ENCODE peak calls at places on chromosomes 7 and 10, in nine cellular contexts. O, M, I, K, S, V, B, Z and J are unnamed samples.

GRCh38 chr7:66267249-66267648 is 62.1 kb downstream of the TPST1 start:
- DNase-seq in O (no peak), M (no peak), Z (no peak), B (no peak), V (peak; percentile 88), I (no peak), S (no peak), K (no peak), J (no peak)

GRCh38 chr10:78343266-78343665 is 309.6 kb downstream of the RPS24 start:
- DNase-seq in S (no peak), O (no peak), V (no peak), I (no peak), M (no peak), K (no peak), Z (no peak), B (no peak), J (no peak)

GRCh38 chr7:143117395-143117794 is 14.5 kb upstream of the PIP start:
- DNase-seq in K (no peak), I (no peak), V (no peak), Z (no peak), M (no peak), B (no peak), S (no peak), O (no peak), J (no peak)

GRCh38 chr7:139691253-139691781 is 86.5 kb downstream of the HIPK2 start:
- DNase-seq in Z (peak; percentile 68), I (no peak), M (no peak), V (no peak), S (peak; percentile 14), B (no peak), K (no peak), O (no peak), J (no peak)

GRCh38 chr7:91565499-91566331 is 301.5 kb downstream of the FZD1 start:
- DNase-seq in O (no peak), Z (no peak), V (no peak), B (no peak), K (no peak), M (no peak), S (peak; percentile 71), I (no peak), J (no peak)

GRCh38 chr10:132878730-132879407 is 63.5 kb downstream of the CFAP46 start:
- DNase-seq in M (no peak), K (no peak), B (no peak), I (no peak), S (no peak), Z (no peak), O (no peak), V (peak; percentile 7), J (peak; percentile 35)

GRCh38 chr7:8176370-8177081 is 85.4 kb downstream of the ICA1 start:
- DNase-seq in M (no peak), I (peak; percentile 75), O (peak; percentile 67), S (peak; percentile 27), Z (peak; percentile 30), K (peak; percentile 94), V (no peak), B (no peak), J (no peak)

GRCh38 chr7:122602800-122603199 is 96.1 kb downstream of the RNF133 start:
- DNase-seq in B (no peak), O (no peak), M (no peak), V (no peak), Z (no peak), S (peak; percentile 79), K (no peak), I (no peak), J (no peak)

GRCh38 chr10:6494934-6495592 is 85.0 kb downstream of the PRKCQ start:
- DNase-seq in B (no peak), M (no peak), V (no peak), I (peak; percentile 40), O (no peak), Z (no peak), S (no peak), K (no peak), J (no peak)

GRCh38 chr7:55056577-55057480 is 38.0 kb downstream of the EGFR start:
- DNase-seq in M (no peak), K (no peak), S (no peak), V (no peak), I (no peak), O (no peak), Z (no peak), B (no peak), J (no peak)

GRCh38 chr10:92916433-92916832 is 68.1 kb downstream of the EXOC6 start:
- DNase-seq in S (no peak), Z (no peak), B (no peak), M (no peak), V (no peak), K (no peak), O (no peak), I (no peak), J (no peak)

GRCh38 chr7:130994378-130995115 is 260.5 kb upstream of the KLF14 start:
- DNase-seq in K (no peak), O (no peak), V (peak; percentile 69), B (no peak), Z (peak; percentile 32), S (no peak), M (no peak), I (no peak), J (peak; percentile 53)

GRCh38 chr7:94655562-94655883 is 410 bp downstream of the SGCE start:
- DNase-seq in O (no peak), B (no peak), Z (no peak), I (no peak), V (peak; percentile 15), M (peak; percentile 40), S (no peak), K (no peak), J (peak; percentile 73)

GRCh38 chr10:75585294-75585693 is 153.9 kb downstream of the LRMDA start:
- DNase-seq in K (no peak), Z (no peak), I (no peak), S (no peak), M (no peak), V (no peak), B (no peak), O (no peak), J (no peak)

GRCh38 chr7:23530901-23531793 is 634 bp downstream of the TRA2A start:
- DNase-seq in V (peak; percentile 67), O (peak; percentile 86), M (peak; percentile 60), Z (peak; percentile 66), B (peak; percentile 39), S (peak; percentile 95), I (peak; percentile 51), K (peak; percentile 77), J (peak; percentile 72)

GRCh38 chr7:14891289-14891688 is 11.3 kb downstream of the DGKB start:
- DNase-seq in O (no peak), B (no peak), I (no peak), S (no peak), V (no peak), K (no peak), Z (no peak), M (no peak), J (no peak)

GRCh38 chr10:118798186-118798811 is 43.5 kb upstream of the CACUL1 start:
- DNase-seq in I (no peak), O (no peak), S (no peak), K (no peak), V (peak; percentile 75), Z (no peak), B (no peak), M (no peak), J (no peak)

GRCh38 chr7:133436014-133436428 is 183.1 kb downstream of the EXOC4 start:
- DNase-seq in Z (no peak), S (no peak), M (no peak), V (no peak), I (no peak), B (peak; percentile 54), K (no peak), O (no peak), J (no peak)

GRCh38 chr10:43981232-43981631 is 332.6 kb upstream of the ZNF32 start:
- DNase-seq in M (no peak), S (no peak), I (no peak), B (no peak), O (no peak), K (no peak), Z (no peak), V (no peak), J (no peak)